ENCODE peak calls at places on chromosomes 16 and 17, in nine cellular contexts. T is Daoy; P is C1 segment of cervical spinal cord; Y is mammary epithelial cell; N is stimulated activated CD8-positive, alpha-beta memory T cell treated with anti-CD3 and anti-CD28 coated beads, Interleukin-7, amount 100 ng/mL, for 24 hours; J is GM04504; S is lower leg skin; F is GM03348; D is left lung. O is an unnamed sample.

GRCh38 chr17:17021194-17021863 is 20.9 kb upstream of the MPRIP start:
- DNase-seq in T (peak; percentile 87), P (peak; percentile 66), Y (no peak), N (no peak), J (no peak), S (no peak), F (peak; percentile 78), D (peak; percentile 77), O (peak; percentile 83)

GRCh38 chr17:44757045-44757917 is 1.5 kb upstream of the ADAM11 start:
- DNase-seq in T (no peak), P (no peak), Y (no peak), N (no peak), J (no peak), S (no peak), F (no peak), D (peak; percentile 41), O (no peak)

GRCh38 chr16:87538160-87538559 is 45.3 kb upstream of the ZCCHC14 start:
- DNase-seq in T (no peak), P (no peak), Y (no peak), N (no peak), J (no peak), S (no peak), F (no peak), D (no peak), O (no peak)

GRCh38 chr17:2222301-2222700 is 81.3 kb downstream of the SMG6 start:
- DNase-seq in T (no peak), P (no peak), Y (no peak), N (no peak), J (no peak), S (no peak), F (no peak), D (no peak), O (no peak)

GRCh38 chr17:2700031-2700490 is 11.5 kb downstream of the CLUH start:
- DNase-seq in T (no peak), P (no peak), Y (no peak), N (no peak), J (no peak), S (no peak), F (no peak), D (peak; percentile 60), O (no peak)

GRCh38 chr16:31360296-31360695 is 5.3 kb downstream of the ITGAX start:
- DNase-seq in T (no peak), P (no peak), Y (no peak), N (no peak), J (no peak), S (no peak), F (no peak), D (no peak), O (no peak)

GRCh38 chr17:57637668-57638010 is 107.5 kb downstream of the CCDC182 start:
- DNase-seq in T (no peak), P (no peak), Y (no peak), N (no peak), J (no peak), S (no peak), F (no peak), D (no peak), O (no peak)

GRCh38 chr16:48317614-48318013 is 67.6 kb downstream of the SIAH1 start:
- DNase-seq in T (peak; percentile 73), P (no peak), Y (peak; percentile 48), N (no peak), J (peak; percentile 46), S (no peak), F (peak; percentile 59), D (no peak), O (peak; percentile 55)

GRCh38 chr16:70493863-70494770 is 29.2 kb downstream of the COG4 start:
- DNase-seq in T (no peak), P (no peak), Y (no peak), N (no peak), J (no peak), S (no peak), F (no peak), D (no peak), O (no peak)

GRCh38 chr16:71367243-71367976 is 8.9 kb downstream of the CALB2 start:
- DNase-seq in T (peak; percentile 75), P (no peak), Y (peak; percentile 25), N (no peak), J (no peak), S (no peak), F (peak; percentile 70), D (no peak), O (peak; percentile 91)

GRCh38 chr17:39799395-39799794 is 61.7 kb downstream of the GRB7 start:
- DNase-seq in T (no peak), P (no peak), Y (no peak), N (no peak), J (no peak), S (no peak), F (no peak), D (no peak), O (no peak)

GRCh38 chr17:9790889-9791876 is at the start of gene DHRS7C:
- DNase-seq in T (no peak), P (no peak), Y (no peak), N (no peak), J (no peak), S (no peak), F (no peak), D (peak; percentile 67), O (peak; percentile 43)

GRCh38 chr16:25888873-25889272 is 197.1 kb downstream of the HS3ST4 start:
- DNase-seq in T (no peak), P (no peak), Y (no peak), N (no peak), J (no peak), S (no peak), F (no peak), D (no peak), O (no peak)

GRCh38 chr17:2745317-2746037 is 4.0 kb downstream of the CCDC92B start:
- DNase-seq in T (no peak), P (peak; percentile 37), Y (no peak), N (no peak), J (no peak), S (no peak), F (no peak), D (no peak), O (no peak)

GRCh38 chr16:30786115-30786935 is 680 bp downstream of the ZNF629 start:
- DNase-seq in T (peak; percentile 53), P (no peak), Y (peak; percentile 57), N (no peak), J (no peak), S (no peak), F (peak; percentile 92), D (peak; percentile 85), O (peak; percentile 75)

GRCh38 chr17:7380321-7380720 is 568 bp upstream of the TNK1 start:
- DNase-seq in T (peak; percentile 24), P (no peak), Y (no peak), N (no peak), J (peak; percentile 48), S (peak; percentile 60), F (peak; percentile 59), D (no peak), O (peak; percentile 83)

GRCh38 chr17:42194133-42194899 is at the start of gene GHDC:
- DNase-seq in T (peak; percentile 50), P (peak; percentile 86), Y (peak; percentile 65), N (peak; percentile 54), J (peak; percentile 35), S (peak; percentile 79), F (peak; percentile 94), D (peak; percentile 90), O (peak; percentile 78)

GRCh38 chr17:30554839-30555751 is 77.9 kb downstream of the GOSR1 start:
- DNase-seq in T (peak; percentile 29), P (no peak), Y (no peak), N (no peak), J (no peak), S (no peak), F (peak; percentile 27), D (peak; percentile 63), O (peak; percentile 86)

GRCh38 chr16:66493490-66494401 is 56.2 kb downstream of the TK2 start:
- DNase-seq in T (no peak), P (no peak), Y (no peak), N (no peak), J (no peak), S (no peak), F (no peak), D (no peak), O (peak; percentile 46)

GRCh38 chr16:11234884-11235702 is 20.9 kb downstream of the SOCS1 start:
- DNase-seq in T (no peak), P (no peak), Y (no peak), N (no peak), J (no peak), S (no peak), F (no peak), D (no peak), O (no peak)

GRCh38 chr16:46765050-46765449 is 16.9 kb upstream of the MYLK3 start:
- DNase-seq in T (peak; percentile 44), P (no peak), Y (peak; percentile 61), N (no peak), J (peak; percentile 24), S (no peak), F (peak; percentile 60), D (no peak), O (no peak)

GRCh38 chr17:21375757-21376584 is at the start of gene KCNJ12:
- DNase-seq in T (peak; percentile 52), P (no peak), Y (peak; percentile 13), N (no peak), J (no peak), S (no peak), F (peak; percentile 53), D (peak; percentile 74), O (no peak)

GRCh38 chr17:48543854-48544355 is 1.0 kb downstream of the HOXB2 start:
- DNase-seq in T (no peak), P (no peak), Y (peak; percentile 52), N (no peak), J (no peak), S (no peak), F (peak; percentile 55), D (no peak), O (no peak)

GRCh38 chr16:17387226-17387625 is 83.5 kb downstream of the XYLT1 start:
- DNase-seq in T (no peak), P (no peak), Y (no peak), N (no peak), J (no peak), S (no peak), F (no peak), D (no peak), O (no peak)

GRCh38 chr16:50627419-50627818 is 53.7 kb downstream of the SNX20 start:
- DNase-seq in T (peak; percentile 19), P (no peak), Y (peak; percentile 16), N (no peak), J (no peak), S (peak; percentile 42), F (no peak), D (no peak), O (no peak)

GRCh38 chr17:19724501-19725420 is 8.4 kb upstream of the SLC47A2 start:
- DNase-seq in T (no peak), P (peak; percentile 50), Y (peak; percentile 75), N (peak; percentile 14), J (no peak), S (peak; percentile 82), F (no peak), D (peak; percentile 92), O (no peak)

GRCh38 chr17:27994586-27994985 is 47.9 kb upstream of the NLK start:
- DNase-seq in T (no peak), P (no peak), Y (no peak), N (no peak), J (no peak), S (no peak), F (no peak), D (no peak), O (no peak)

GRCh38 chr17:4806420-4806769 is 557 bp upstream of the PLD2 start:
- DNase-seq in T (no peak), P (no peak), Y (peak; percentile 35), N (no peak), J (no peak), S (no peak), F (no peak), D (no peak), O (no peak)

GRCh38 chr17:45320931-45321461 is 4.2 kb upstream of the MAP3K14 start:
- DNase-seq in T (peak; percentile 97), P (no peak), Y (peak; percentile 96), N (no peak), J (peak; percentile 97), S (no peak), F (peak; percentile 86), D (no peak), O (peak; percentile 96)

O was measured in islet precursor cell.